ENCODE peak calls at places on chromosomes 13 and 19, in seven cellular contexts. K is C1 segment of cervical spinal cord; L is cerebellum; J is activated CD8-positive, alpha-beta memory T cell treated with anti-CD3 and anti-CD28 coated beads for 1 hour; O is astrocyte of the spinal cord; D is activated naive CD8-positive, alpha-beta T cell treated with anti-CD3 and anti-CD28 coated beads, Interleukin-2, amount 50 U/mL, for 24 hours; H is RPMI7951. C is an unnamed sample.

GRCh38 chr19:458091-459042 is 2.5 kb downstream of the SHC2 start:
- DNase-seq in K (no peak), L (no peak), J (no peak), O (no peak), D (no peak), H (no peak), C (no peak)

GRCh38 chr19:31296741-31297390 is 52.4 kb downstream of the TSHZ3 start:
- DNase-seq in K (no peak), L (no peak), J (no peak), O (no peak), D (no peak), H (no peak), C (no peak)

GRCh38 chr19:48501446-48501960 is 10.1 kb downstream of the LMTK3 start:
- DNase-seq in K (no peak), L (no peak), J (no peak), O (no peak), D (peak; percentile 52), H (no peak), C (peak; percentile 42)

GRCh38 chr19:19275166-19275565 is 2.1 kb upstream of the TM6SF2 start:
- DNase-seq in K (no peak), L (no peak), J (no peak), O (no peak), D (no peak), H (no peak), C (no peak)

GRCh38 chr19:39557791-39558622 is 18.0 kb upstream of the EID2 start:
- DNase-seq in K (no peak), L (no peak), J (no peak), O (peak; percentile 6), D (no peak), H (peak; percentile 70), C (no peak)

GRCh38 chr19:49591731-49592485 is 926 bp downstream of the PRR12 start:
- DNase-seq in K (peak; percentile 18), L (peak; percentile 45), J (peak; percentile 11), O (peak; percentile 45), D (peak; percentile 60), H (peak; percentile 55), C (peak; percentile 26)

GRCh38 chr19:6220385-6221191 is 59.2 kb downstream of the MLLT1 start:
- DNase-seq in K (no peak), L (peak; percentile 83), J (no peak), O (no peak), D (no peak), H (peak; percentile 75), C (no peak)

GRCh38 chr19:55342044-55342531 is 2.4 kb downstream of the KMT5C start:
- DNase-seq in K (no peak), L (no peak), J (no peak), O (no peak), D (no peak), H (no peak), C (no peak)

GRCh38 chr19:22422220-22422619 is at the start of gene ZNF98:
- DNase-seq in K (peak; percentile 5), L (no peak), J (no peak), O (no peak), D (no peak), H (peak; percentile 62), C (no peak)

GRCh38 chr13:84985860-84986259 is 813.4 kb downstream of the SLITRK6 start:
- DNase-seq in K (no peak), L (no peak), J (no peak), O (no peak), D (no peak), H (no peak), C (no peak)

GRCh38 chr13:52371736-52372247 is 34.2 kb downstream of the THSD1 start:
- DNase-seq in K (no peak), L (no peak), J (no peak), O (peak; percentile 70), D (no peak), H (peak; percentile 83), C (no peak)

GRCh38 chr19:37953576-37954303 is 46.7 kb downstream of the SIPA1L3 start:
- DNase-seq in K (no peak), L (no peak), J (no peak), O (peak; percentile 53), D (no peak), H (no peak), C (no peak)

GRCh38 chr13:95391325-95391724 is 90.1 kb upstream of the ABCC4 start:
- DNase-seq in K (no peak), L (no peak), J (no peak), O (no peak), D (no peak), H (no peak), C (no peak)

GRCh38 chr13:42364613-42365000 is 92.7 kb downstream of the AKAP11 start:
- DNase-seq in K (no peak), L (no peak), J (no peak), O (peak; percentile 59), D (no peak), H (no peak), C (no peak)

GRCh38 chr13:59360108-59360507 is 803.6 kb downstream of the DIAPH3 start:
- DNase-seq in K (no peak), L (no peak), J (no peak), O (no peak), D (no peak), H (no peak), C (no peak)

GRCh38 chr19:35315883-35316282 is 13.1 kb upstream of the CD22 start:
- DNase-seq in K (no peak), L (no peak), J (no peak), O (no peak), D (no peak), H (no peak), C (no peak)

GRCh38 chr19:6414033-6414643 is 10.5 kb downstream of the KHSRP start:
- DNase-seq in K (no peak), L (no peak), J (no peak), O (no peak), D (no peak), H (no peak), C (no peak)

GRCh38 chr13:111893071-111893606 is 173.8 kb upstream of the SOX1 start:
- DNase-seq in K (no peak), L (no peak), J (no peak), O (no peak), D (no peak), H (no peak), C (no peak)

GRCh38 chr19:35714601-35715354 is 3.0 kb upstream of the KMT2B start:
- DNase-seq in K (no peak), L (no peak), J (no peak), O (no peak), D (peak; percentile 47), H (no peak), C (no peak)

GRCh38 chr19:33864311-33864850 is 67.7 kb downstream of the KCTD15 start:
- DNase-seq in K (no peak), L (no peak), J (no peak), O (no peak), D (no peak), H (no peak), C (no peak)

GRCh38 chr19:6242677-6243076 is 37.1 kb downstream of the MLLT1 start:
- DNase-seq in K (no peak), L (peak; percentile 62), J (no peak), O (no peak), D (no peak), H (no peak), C (no peak)

GRCh38 chr13:78680064-78680463 is 21.1 kb upstream of the OBI1 start:
- DNase-seq in K (no peak), L (peak; percentile 48), J (no peak), O (no peak), D (no peak), H (no peak), C (no peak)

GRCh38 chr13:33284016-33284415 is 1.5 kb downstream of the STARD13 start:
- DNase-seq in K (no peak), L (no peak), J (no peak), O (peak; percentile 67), D (no peak), H (no peak), C (no peak)

GRCh38 chr19:55600336-55601028 is 394 bp downstream of the ZNF524 start:
- DNase-seq in K (peak; percentile 85), L (peak; percentile 90), J (no peak), O (peak; percentile 69), D (peak; percentile 80), H (no peak), C (peak; percentile 76)

GRCh38 chr13:37138917-37139316 is 33.5 kb upstream of the CSNK1A1L start:
- DNase-seq in K (no peak), L (no peak), J (no peak), O (no peak), D (no peak), H (no peak), C (no peak)

GRCh38 chr13:94093652-94094310 is 385.7 kb downstream of the DCT start:
- DNase-seq in K (no peak), L (no peak), J (no peak), O (no peak), D (no peak), H (no peak), C (no peak)

GRCh38 chr13:21777166-21777565 is 106.3 kb downstream of the FGF9 start:
- DNase-seq in K (no peak), L (no peak), J (no peak), O (no peak), D (no peak), H (no peak), C (no peak)

GRCh38 chr13:23578411-23579071 is 8.3 kb downstream of the TNFRSF19 start:
- DNase-seq in K (peak; percentile 60), L (no peak), J (peak; percentile 41), O (peak; percentile 77), D (peak; percentile 73), H (peak; percentile 68), C (peak; percentile 37)

GRCh38 chr19:34838248-34838647 is 65.2 kb upstream of the ZNF599 start:
- DNase-seq in K (no peak), L (peak; percentile 6), J (no peak), O (no peak), D (no peak), H (peak; percentile 35), C (peak; percentile 50)

GRCh38 chr19:7654401-7654800 is 14.4 kb upstream of the RETN start:
- DNase-seq in K (no peak), L (no peak), J (no peak), O (no peak), D (no peak), H (peak; percentile 59), C (no peak)

GRCh38 chr19:5978606-5979552 is 939 bp upstream of the RANBP3 start:
- DNase-seq in K (no peak), L (no peak), J (no peak), O (no peak), D (peak; percentile 25), H (no peak), C (no peak)